ENCODE peak calls at places on chromosomes 12 and 14, in four cellular contexts. G is keratinocyte, M is tibial nerve, Z is transverse colon. H is an unnamed sample.

GRCh38 chr12:27898022-27898421 is 74.5 kb downstream of the PTHLH start:
- DNase-seq in Z (no peak), M (no peak), G (no peak), H (no peak)

GRCh38 chr12:66929121-66929520 is 250.2 kb upstream of the GRIP1 start:
- DNase-seq in M (no peak), G (no peak), Z (no peak), H (no peak)

GRCh38 chr12:123387508-123388217 is 3.7 kb downstream of the KMT5A start:
- DNase-seq in G (no peak), M (no peak), Z (no peak), H (no peak)

GRCh38 chr14:59768855-59769254 is 101.7 kb downstream of the RTN1 start:
- DNase-seq in M (no peak), Z (no peak), G (no peak), H (no peak)

GRCh38 chr12:96452271-96452922 is 37.0 kb upstream of the CFAP54 start:
- DNase-seq in Z (no peak), M (no peak), G (no peak), H (no peak)

GRCh38 chr14:54606178-54606577 is 39.2 kb downstream of the SAMD4A start:
- DNase-seq in G (no peak), M (no peak), Z (no peak), H (no peak)

GRCh38 chr12:62403031-62403430 is 63.6 kb upstream of the MON2 start:
- DNase-seq in M (no peak), Z (no peak), G (no peak), H (no peak)

GRCh38 chr12:95674631-95675030 is 115.9 kb downstream of the NTN4 start:
- DNase-seq in G (no peak), Z (no peak), M (no peak), H (no peak)

GRCh38 chr12:5889381-5890047 is 55.5 kb downstream of the ANO2 start:
- DNase-seq in M (no peak), G (no peak), Z (no peak), H (no peak)

GRCh38 chr12:30484658-30485057 is 211.0 kb downstream of the IPO8 start:
- DNase-seq in M (no peak), Z (no peak), G (no peak), H (no peak)

GRCh38 chr12:4288296-4289019 is 14.9 kb downstream of the CCND2 start:
- DNase-seq in Z (no peak), G (no peak), M (no peak), H (no peak)

GRCh38 chr14:77980475-77981321 is 180.8 kb downstream of the ADCK1 start:
- DNase-seq in G (peak; percentile 4), Z (peak; percentile 46), M (no peak), H (peak; percentile 61)
- H3K4me3 ChIP-seq in G (peak overlapping the region; percentile 56), Z (peak overlapping the region; percentile 22), M (peak overlapping the region; percentile 33), H (peak overlapping the region; percentile 53)

GRCh38 chr12:57170408-57170807 is 23.0 kb upstream of the LRP1-AS start:
- DNase-seq in M (no peak), G (no peak), Z (no peak), H (no peak)
- H3K4me3 ChIP-seq in M (no peak overlapping the region), G (no peak overlapping the region), Z (no peak overlapping the region), H (no peak overlapping the region)

GRCh38 chr14:24185015-24185414 is 3.6 kb downstream of the IPO4 start:
- DNase-seq in G (no peak), M (no peak), Z (no peak), H (no peak)
- H3K4me3 ChIP-seq in G (no peak overlapping the region), M (no peak overlapping the region), Z (no peak overlapping the region), H (no peak overlapping the region)

GRCh38 chr12:72273851-72274284 is 1.7 kb downstream of the TRHDE start:
- DNase-seq in G (no peak), M (no peak), Z (no peak), H (peak; percentile 48)
- H3K4me3 ChIP-seq in G (no peak overlapping the region), M (peak overlapping the region; percentile 64), Z (no peak overlapping the region), H (peak overlapping the region; percentile 73)

GRCh38 chr12:109462868-109463692 is 14.0 kb downstream of the KCTD10 start:
- DNase-seq in G (no peak), M (peak; percentile 88), Z (peak; percentile 74), H (no peak)
- H3K4me3 ChIP-seq in G (peak overlapping the region; percentile 17), M (peak overlapping the region; percentile 11), Z (no peak overlapping the region), H (no peak overlapping the region)